ENCODE peak calls at places on chromosome 2, in four cellular contexts. N, X, A and Q are unnamed samples.

GRCh38 chr2:88139804-88140203 is 11.9 kb upstream of the FABP1 start:
- DNase-seq in N (no peak), A (no peak), X (no peak), Q (no peak)

GRCh38 chr2:66301767-66302140 is 133.2 kb upstream of the MEIS1 start:
- DNase-seq in X (no peak), A (no peak), N (no peak), Q (no peak)

GRCh38 chr2:31213063-31213882 is 4.0 kb downstream of the CAPN14 start:
- DNase-seq in A (no peak), N (no peak), X (no peak), Q (no peak)

GRCh38 chr2:144523606-144524131 is 3.8 kb upstream of the ZEB2 start:
- DNase-seq in X (no peak), A (no peak), N (no peak), Q (no peak)

GRCh38 chr2:65273344-65273743 is 45.7 kb downstream of the ACTR2 start:
- DNase-seq in X (no peak), A (no peak), N (no peak), Q (no peak)

GRCh38 chr2:1653137-1653789 is 91.1 kb downstream of the PXDN start:
- DNase-seq in X (peak), N (peak), A (peak), Q (peak)

GRCh38 chr2:84862006-84862405 is 18.9 kb downstream of the TRABD2A start:
- DNase-seq in X (no peak), A (no peak), N (no peak), Q (no peak)

GRCh38 chr2:203126971-203127370 is 111.8 kb upstream of the CYP20A1 start:
- DNase-seq in N (no peak), X (no peak), A (no peak), Q (no peak)

GRCh38 chr2:119706196-119706595 is 27.2 kb downstream of the TMEM177 start:
- DNase-seq in N (no peak), A (no peak), X (no peak), Q (no peak)

GRCh38 chr2:109185338-109185737 is 56.3 kb downstream of the SH3RF3 start:
- DNase-seq in N (no peak), X (peak), A (peak), Q (no peak)

DNA sequence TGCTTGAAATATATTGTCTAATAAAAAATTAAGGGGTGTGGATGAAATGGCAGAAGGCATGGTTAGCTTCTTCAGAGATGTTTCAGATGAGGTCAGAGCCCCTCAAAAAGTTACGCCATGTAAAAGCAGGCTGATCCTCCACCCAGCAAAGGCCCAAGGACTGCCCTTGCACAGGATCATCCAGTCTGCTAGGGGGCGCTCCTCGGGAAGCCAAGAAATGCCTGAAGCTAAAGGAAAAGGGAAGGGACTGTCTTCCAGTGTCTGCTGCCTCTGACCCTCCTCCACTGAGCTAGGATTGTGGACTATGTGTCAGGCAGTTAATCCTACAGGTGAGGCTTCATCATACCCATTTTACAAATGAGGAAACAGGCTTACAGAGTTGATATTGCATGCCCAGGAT is 33.8 kb upstream of the TEX51 start:
- DNase-seq in X (no peak), A (no peak), N (no peak), Q (no peak)
- TF ChIP-seq CTCF in X (no peak), A (no peak), N (no peak), Q (no peak)

GRCh38 chr2:73033766-73034381 is 37.6 kb downstream of the SFXN5 start:
- DNase-seq in N (no peak), X (no peak), A (no peak), Q (peak)
- TF ChIP-seq POLR2A in N (no peak), X (no peak), A (no peak), Q (no peak)

GRCh38 chr2:96264086-96264485 is 1.7 kb downstream of the TMEM127 start:
- DNase-seq in X (no peak), A (peak), N (no peak), Q (no peak)

GRCh38 chr2:96265349-96265839 is 403 bp downstream of the TMEM127 start:
- DNase-seq in X (peak), N (peak), A (no peak), Q (peak)

GRCh38 chr2:96267159-96267971 is 1.3 kb downstream of the CIAO1 start:
- DNase-seq in A (peak), X (no peak), N (no peak), Q (peak)

GRCh38 chr2:96264656-96265348 is 995 bp downstream of the TMEM127 start:
- DNase-seq in A (peak), N (no peak), X (peak), Q (peak)

DNA sequence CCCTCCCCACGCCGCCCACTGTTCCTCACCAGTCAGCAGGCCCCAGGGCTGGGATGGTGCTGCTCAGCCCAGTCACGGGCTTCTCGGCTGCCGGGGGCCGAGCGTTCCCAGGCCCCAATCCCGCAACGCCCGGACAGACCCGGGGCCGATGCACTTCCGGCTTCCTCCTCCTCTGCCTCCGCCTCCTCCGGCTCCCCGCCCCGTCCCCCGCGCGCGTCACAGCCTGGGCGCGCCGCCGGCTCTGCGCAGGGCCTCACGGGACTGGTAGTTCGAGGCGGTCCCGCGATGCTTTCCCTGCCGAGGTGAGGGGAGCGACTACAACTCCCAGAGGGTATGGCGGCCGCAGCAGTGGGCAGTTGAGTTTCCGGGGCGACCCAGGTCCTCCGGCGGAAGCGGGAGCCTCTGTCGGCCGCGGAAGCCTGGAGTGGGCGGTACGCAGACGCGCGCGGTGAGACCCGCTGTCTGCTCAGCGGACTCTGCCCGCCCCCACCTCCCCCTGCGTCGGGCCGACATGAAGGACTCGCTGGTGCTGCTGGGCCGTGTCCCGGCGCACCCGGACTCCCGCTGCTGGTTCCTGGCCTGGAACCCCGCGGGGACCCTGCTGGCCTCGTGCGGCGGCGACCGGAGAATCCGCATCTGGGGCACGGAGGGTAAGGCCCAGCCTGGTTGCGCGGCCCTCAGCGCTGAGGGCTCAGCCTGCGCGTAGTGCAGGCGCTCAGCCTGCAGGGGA is at the start of the genes CIAO1 and TMEM127:
- DNase-seq in A (peak), X (peak), N (peak), Q (peak)
- TF ChIP-seq CTCF in A (peak), X (peak), N (no peak), Q (no peak)

GRCh38 chr2:121598087-121598486 is 51.2 kb downstream of the CLASP1 start:
- DNase-seq in X (no peak), N (no peak), A (no peak), Q (no peak)

GRCh38 chr2:121595012-121595891 is 54.0 kb downstream of the CLASP1 start:
- DNase-seq in A (no peak), N (no peak), X (no peak), Q (no peak)

GRCh38 chr2:121599963-121600651 is 49.2 kb downstream of the CLASP1 start:
- DNase-seq in X (no peak), A (peak), N (no peak), Q (no peak)

GRCh38 chr2:121591199-121591598 is 58.1 kb downstream of the CLASP1 start:
- DNase-seq in X (no peak), N (no peak), A (no peak), Q (no peak)

GRCh38 chr2:121596221-121597080 is 52.8 kb downstream of the CLASP1 start:
- DNase-seq in X (peak), N (peak), A (peak), Q (peak)
- TF ChIP-seq POLR2A in X (no peak), N (no peak), A (no peak), Q (no peak)